ENCODE peak calls at places on chromosome 4, in seven cellular contexts. Z is stimulated activated CD4-positive, alpha-beta T cell treated with anti-CD3 and anti-CD28 coated beads, Interleukin-15, amount 100 ng/mL, for 24 hours; S is foreskin fibroblast; H is GOT3; V is tibial nerve; T is mesothelial cell of epicardium; U is RPMI8226. J is an unnamed sample.

GRCh38 chr4:27087306-27088045 is 226.8 kb downstream of the STIM2 start:
- DNase-seq in Z (no peak), S (no peak), H (no peak), V (no peak), T (no peak), U (no peak), J (no peak)

GRCh38 chr4:64582492-64582891 is 173.2 kb upstream of the TECRL start:
- DNase-seq in Z (no peak), S (no peak), H (no peak), V (no peak), T (no peak), U (no peak), J (no peak)

GRCh38 chr4:124854968-124855367 is 142.4 kb upstream of the ANKRD50 start:
- DNase-seq in Z (no peak), S (peak; percentile 33), H (no peak), V (no peak), T (no peak), U (no peak), J (no peak)

GRCh38 chr4:20723463-20723862 is 23.2 kb downstream of the PACRGL start:
- DNase-seq in Z (no peak), S (no peak), H (no peak), V (no peak), T (no peak), U (no peak), J (no peak)

GRCh38 chr4:53545942-53546581 is 45.2 kb downstream of the LNX1 start:
- DNase-seq in Z (no peak), S (peak; percentile 32), H (no peak), V (no peak), T (no peak), U (no peak), J (no peak)

GRCh38 chr4:151541438-151542071 is 132.6 kb downstream of the FHIP1A start:
- DNase-seq in Z (no peak), S (peak; percentile 79), H (no peak), V (no peak), T (no peak), U (no peak), J (no peak)

GRCh38 chr4:1207603-1208265 is 35.4 kb upstream of the SPON2 start:
- DNase-seq in Z (peak; percentile 1), S (peak; percentile 83), H (no peak), V (peak; percentile 56), T (peak; percentile 22), U (no peak), J (no peak)

GRCh38 chr4:164876680-164877324 is at the start of gene APELA:
- DNase-seq in Z (no peak), S (no peak), H (no peak), V (no peak), T (no peak), U (no peak), J (no peak)

GRCh38 chr4:183658362-183659028 is 490 bp downstream of the RWDD4 start:
- DNase-seq in Z (peak; percentile 38), S (no peak), H (no peak), V (no peak), T (no peak), U (peak; percentile 10), J (peak; percentile 58)

GRCh38 chr4:76659103-76659490 is 224.1 kb downstream of the SHROOM3 start:
- DNase-seq in Z (no peak), S (no peak), H (no peak), V (no peak), T (no peak), U (no peak), J (no peak)

GRCh38 chr4:48190839-48191238 is 56.8 kb upstream of the TXK start:
- DNase-seq in Z (no peak), S (no peak), H (no peak), V (no peak), T (no peak), U (no peak), J (no peak)

GRCh38 chr4:144645621-144646522 is at the start of gene HHIP:
- DNase-seq in Z (peak; percentile 27), S (peak; percentile 80), H (no peak), V (peak; percentile 33), T (peak; percentile 47), U (peak; percentile 25), J (peak; percentile 17)

GRCh38 chr4:53656421-53656981 is 65.2 kb upstream of the LNX1 start:
- DNase-seq in Z (no peak), S (peak; percentile 74), H (no peak), V (no peak), T (no peak), U (no peak), J (no peak)

GRCh38 chr4:6337331-6337935 is 67.8 kb downstream of the WFS1 start:
- DNase-seq in Z (no peak), S (no peak), H (no peak), V (no peak), T (no peak), U (no peak), J (no peak)

GRCh38 chr4:10926025-10926424 is 241.5 kb upstream of the CLNK start:
- DNase-seq in Z (no peak), S (peak; percentile 33), H (no peak), V (no peak), T (no peak), U (no peak), J (no peak)

GRCh38 chr4:15234101-15234500 is 193.7 kb upstream of the C1QTNF7 start:
- DNase-seq in Z (peak; percentile 7), S (peak; percentile 91), H (peak; percentile 16), V (no peak), T (no peak), U (no peak), J (no peak)

GRCh38 chr4:6902318-6903042 is 7.1 kb upstream of the TBC1D14 start:
- DNase-seq in Z (peak; percentile 0), S (no peak), H (no peak), V (no peak), T (no peak), U (no peak), J (no peak)

GRCh38 chr4:160969914-160970313 is 1193.9 kb downstream of the FSTL5 start:
- DNase-seq in Z (no peak), S (no peak), H (no peak), V (no peak), T (no peak), U (no peak), J (no peak)

GRCh38 chr4:2416564-2417195 is 1.8 kb downstream of the ZFYVE28 start:
- DNase-seq in Z (peak; percentile 46), S (peak; percentile 54), H (no peak), V (no peak), T (no peak), U (peak; percentile 5), J (no peak)

GRCh38 chr4:159434496-159435241 is 331.8 kb downstream of the RAPGEF2 start:
- DNase-seq in Z (no peak), S (peak; percentile 34), H (no peak), V (no peak), T (no peak), U (no peak), J (no peak)

GRCh38 chr4:127165971-127166370 is 466.8 kb upstream of the INTU start:
- DNase-seq in Z (no peak), S (peak; percentile 61), H (no peak), V (no peak), T (no peak), U (no peak), J (no peak)

GRCh38 chr4:179695175-179695574 is 2252.9 kb upstream of the AGA start:
- DNase-seq in Z (no peak), S (peak; percentile 0), H (no peak), V (no peak), T (no peak), U (no peak), J (peak; percentile 7)